ENCODE peak calls at places on chromosomes 3 and 15, in nine cellular contexts. N is posterior cingulate gyrus; I is activated T-cell treated with anti-CD3 and anti-CD28 coated beads, Interleukin-2, amount 50 U/mL, for 24 hours; H is KBM-7; V is OCI-LY7; E is HS-5; M is DMS153; B is T follicular helper cell; L is GM04503. U is an unnamed sample.

GRCh38 chr3:24060055-24060454 is 115.0 kb downstream of the NR1D2 start:
- DNase-seq in B (no peak), H (no peak), N (no peak), L (peak; percentile 65), E (no peak), M (no peak), V (no peak), I (no peak), U (no peak)

GRCh38 chr3:3066378-3066777 is 43.8 kb downstream of the IL5RA start:
- DNase-seq in I (no peak), M (no peak), H (no peak), B (no peak), V (no peak), E (no peak), L (no peak), N (no peak), U (no peak)

GRCh38 chr3:195566797-195567196 is 16.9 kb downstream of the APOD start:
- DNase-seq in N (no peak), I (no peak), V (no peak), B (no peak), E (no peak), M (no peak), H (no peak), L (no peak), U (no peak)

GRCh38 chr3:120129718-120130117 is 35.5 kb upstream of the GSK3B start:
- DNase-seq in I (no peak), L (no peak), B (no peak), E (no peak), V (no peak), M (no peak), H (no peak), N (no peak), U (no peak)

GRCh38 chr3:42476225-42477160 is 25.9 kb upstream of the VIPR1 start:
- DNase-seq in L (no peak), I (no peak), E (no peak), N (no peak), M (no peak), H (no peak), V (no peak), B (no peak), U (no peak)

GRCh38 chr3:40717471-40717870 is 192.7 kb downstream of the ZNF621 start:
- DNase-seq in V (no peak), H (no peak), M (no peak), I (no peak), E (no peak), L (no peak), B (no peak), N (no peak), U (no peak)

GRCh38 chr3:169886671-169887070 is 16.9 kb upstream of the LRRC31 start:
- DNase-seq in H (no peak), L (peak; percentile 52), E (no peak), B (no peak), V (no peak), I (no peak), M (no peak), N (peak; percentile 35), U (no peak)

GRCh38 chr3:108381531-108381930 is 85.2 kb downstream of the HHLA2 start:
- DNase-seq in N (no peak), H (no peak), L (no peak), E (no peak), B (no peak), I (no peak), V (no peak), M (no peak), U (no peak)

GRCh38 chr3:30908466-30909037 is 14.1 kb upstream of the GADL1 start:
- DNase-seq in L (no peak), M (peak; percentile 11), V (no peak), I (no peak), E (no peak), H (no peak), B (no peak), N (no peak), U (no peak)

GRCh38 chr3:278300-279064 is 81.9 kb downstream of the CHL1 start:
- DNase-seq in V (peak; percentile 96), M (peak; percentile 68), N (no peak), E (no peak), I (no peak), B (no peak), H (no peak), L (no peak), U (no peak)

GRCh38 chr15:67914537-67915373 is 74.9 kb upstream of the RNU6-1 start:
- DNase-seq in V (no peak), L (no peak), E (no peak), H (no peak), B (no peak), I (no peak), N (peak; percentile 42), M (peak; percentile 10), U (no peak)

GRCh38 chr3:22121068-22121706 is 370.2 kb upstream of the ZNF385D start:
- DNase-seq in B (no peak), I (no peak), E (no peak), M (no peak), N (no peak), L (no peak), H (no peak), V (no peak), U (no peak)

GRCh38 chr3:65927576-65927975 is 111.1 kb downstream of the MAGI1 start:
- DNase-seq in H (peak; percentile 28), B (no peak), E (no peak), I (no peak), L (no peak), V (no peak), M (no peak), N (no peak), U (no peak)

GRCh38 chr3:150620002-150620689 is 17.0 kb downstream of the SELENOT start:
- DNase-seq in M (no peak), I (no peak), E (no peak), H (no peak), L (no peak), B (no peak), V (no peak), N (no peak), U (no peak)

GRCh38 chr15:88563638-88564037 is 17.2 kb upstream of the DET1 start:
- DNase-seq in E (no peak), B (no peak), L (no peak), I (no peak), M (no peak), V (no peak), N (no peak), H (no peak), U (no peak)

GRCh38 chr3:171591059-171591458 is 130.9 kb upstream of the TNIK start:
- DNase-seq in L (no peak), B (no peak), V (no peak), E (no peak), M (no peak), I (no peak), N (no peak), H (no peak), U (no peak)

GRCh38 chr3:114887806-114888205 is 259.3 kb downstream of the ZBTB20 start:
- DNase-seq in I (no peak), L (no peak), E (no peak), B (no peak), V (no peak), N (no peak), M (no peak), H (no peak), U (no peak)

GRCh38 chr3:117836296-117836695 is 1126.7 kb downstream of the TUSC7 start:
- DNase-seq in L (no peak), M (no peak), E (no peak), N (no peak), I (no peak), H (no peak), B (no peak), V (no peak), U (no peak)

GRCh38 chr15:88799341-88799740 is 3.9 kb upstream of the ACAN start:
- DNase-seq in L (no peak), H (no peak), N (no peak), V (no peak), I (no peak), E (no peak), M (no peak), B (no peak), U (no peak)

GRCh38 chr3:55487376-55488241 is 503 bp upstream of the WNT5A start:
- DNase-seq in B (no peak), H (peak; percentile 12), E (no peak), V (peak; percentile 53), N (no peak), I (no peak), M (no peak), L (no peak), U (no peak)

GRCh38 chr3:61080737-61081445 is 170.4 kb downstream of the FHIT start:
- DNase-seq in B (no peak), I (no peak), M (no peak), H (no peak), E (no peak), L (no peak), V (no peak), N (no peak), U (no peak)

GRCh38 chr15:80174017-80174746 is 21.4 kb downstream of the FAH start:
- DNase-seq in M (no peak), E (no peak), H (no peak), N (no peak), B (no peak), L (peak; percentile 59), I (no peak), V (no peak), U (no peak)

GRCh38 chr3:132395126-132395525 is 22.2 kb upstream of the DNAJC13 start:
- DNase-seq in L (no peak), I (no peak), E (no peak), H (no peak), B (no peak), M (no peak), V (no peak), N (no peak), U (no peak)

GRCh38 chr15:79467865-79468586 is 35.9 kb downstream of the MINAR1 start:
- DNase-seq in E (no peak), N (no peak), B (no peak), I (no peak), V (no peak), H (no peak), L (no peak), M (no peak), U (no peak)

GRCh38 chr15:74192751-74193150 is 9.8 kb downstream of the STRA6 start:
- DNase-seq in H (no peak), M (no peak), N (no peak), B (no peak), E (no peak), V (no peak), L (no peak), I (no peak), U (no peak)

GRCh38 chr15:59290311-59291213 is 82.1 kb downstream of the MYO1E start:
- DNase-seq in M (no peak), L (no peak), N (peak; percentile 52), H (no peak), B (no peak), V (peak; percentile 22), I (no peak), E (no peak), U (no peak)

GRCh38 chr3:152818027-152818426 is 16.9 kb upstream of the P2RY1 start:
- DNase-seq in I (no peak), V (no peak), H (no peak), N (no peak), M (no peak), E (no peak), L (no peak), B (no peak), U (no peak)

GRCh38 chr15:81888748-81889479 is 156.9 kb downstream of the MEX3B start:
- DNase-seq in N (no peak), E (no peak), M (no peak), B (no peak), L (peak; percentile 38), V (no peak), I (no peak), H (no peak), U (no peak)

GRCh38 chr3:56613016-56613415 is 56.0 kb downstream of the CCDC66 start:
- DNase-seq in N (no peak), H (no peak), L (no peak), I (no peak), M (no peak), B (no peak), E (no peak), V (no peak), U (no peak)

GRCh38 chr3:8900065-8900464 is 63.2 kb downstream of the RAD18 start:
- DNase-seq in V (no peak), B (no peak), L (no peak), I (no peak), M (no peak), E (no peak), N (no peak), H (no peak), U (no peak)

U was measured in naive thymus-derived CD8-positive, alpha-beta T cell.